ENCODE peak calls at places on chromosomes 3 and 15, in eight cellular contexts. G is HCT116, U is GM23248, F is Panc1, R is keratinocyte, I is upper lobe of right lung, X is ovary, B is H1. H is an unnamed sample. For H3K4me1, the result is how much of the 10 kb centered on the place peaks cover.

GRCh38 chr3:11288786-11289637 is 16.8 kb downstream of the ATG7 start:
- DNase-seq in G (peak), U (peak), F (peak), R (peak), I (no peak), X (no peak), B (no peak), H (no peak)

GRCh38 chr3:170714151-170714550 is 128.3 kb upstream of the SLC7A14 start:
- DNase-seq in G (no peak), U (peak), F (no peak), R (no peak), I (no peak), X (no peak), B (no peak), H (no peak)

GRCh38 chr3:44966795-44967278 is 9.1 kb downstream of the ZDHHC3 start:
- DNase-seq in G (peak), U (no peak), F (no peak), R (peak), I (no peak), X (no peak), B (no peak), H (no peak)

GRCh38 chr3:167783781-167784180 is 48.3 kb downstream of the SERPINI1 start:
- DNase-seq in G (no peak), U (no peak), F (no peak), R (no peak), I (no peak), X (no peak), B (no peak), H (no peak)

GRCh38 chr3:30073622-30074021 is 532.8 kb upstream of the TGFBR2 start:
- DNase-seq in G (peak), U (peak), F (no peak), R (no peak), I (no peak), X (no peak), B (no peak), H (no peak)

GRCh38 chr3:44292947-44293346 is 45.6 kb upstream of the TCAIM start:
- DNase-seq in G (no peak), U (no peak), F (no peak), R (no peak), I (no peak), X (no peak), B (no peak), H (no peak)

GRCh38 chr3:188947401-188947982 is 224.3 kb upstream of the TPRG1 start:
- DNase-seq in G (peak), U (peak), F (peak), R (peak), I (peak), X (peak), B (peak), H (peak)

GRCh38 chr15:101491739-101492640 is 2.5 kb upstream of the PCSK6 start:
- DNase-seq in G (no peak), U (no peak), F (no peak), R (no peak), I (no peak), X (no peak), B (peak), H (no peak)

GRCh38 chr15:100712226-100712625 is 109.8 kb downstream of the ASB7 start:
- DNase-seq in G (no peak), U (peak), F (no peak), R (no peak), I (no peak), X (peak), B (no peak), H (no peak)

GRCh38 chr3:139468407-139468806 is 7.9 kb downstream of the RBP2 start:
- DNase-seq in G (no peak), U (no peak), F (no peak), R (no peak), I (no peak), X (no peak), B (no peak), H (no peak)

GRCh38 chr3:155805204-155805801 is 775 bp downstream of the C3orf33 start:
- DNase-seq in G (peak), U (peak), F (no peak), R (no peak), I (peak), X (peak), B (no peak), H (no peak)

GRCh38 chr3:123027292-123028232 is at the start of gene SEMA5B:
- DNase-seq in G (no peak), U (peak), F (no peak), R (no peak), I (peak), X (peak), B (peak), H (no peak)

GRCh38 chr15:80727196-80727595 is 32.1 kb downstream of the ABHD17C start:
- DNase-seq in G (no peak), U (no peak), F (no peak), R (no peak), I (no peak), X (no peak), B (no peak), H (no peak)

GRCh38 chr3:128984596-128984995 is 9.3 kb downstream of the CFAP92 start:
- DNase-seq in G (no peak), U (peak), F (no peak), R (peak), I (no peak), X (no peak), B (no peak), H (no peak)

GRCh38 chr15:56736308-56736707 is 3.0 kb upstream of the ZNF280D start:
- DNase-seq in G (no peak), U (peak), F (no peak), R (no peak), I (no peak), X (no peak), B (no peak), H (no peak)

GRCh38 chr3:190130700-190131099 is 10.0 kb upstream of the P3H2 start:
- DNase-seq in G (no peak), U (peak), F (no peak), R (no peak), I (no peak), X (no peak), B (no peak), H (no peak)

GRCh38 chr15:88744548-88745020 is 58.7 kb upstream of the ACAN start:
- DNase-seq in G (no peak), U (no peak), F (no peak), R (no peak), I (no peak), X (no peak), B (no peak), H (peak)

GRCh38 chr3:142027713-142028112 is 121.6 kb downstream of the TFDP2 start:
- DNase-seq in G (no peak), U (peak), F (no peak), R (no peak), I (no peak), X (no peak), B (no peak), H (no peak)

GRCh38 chr15:80498652-80499051 is 94.5 kb downstream of the ARNT2 start:
- DNase-seq in G (no peak), U (no peak), F (no peak), R (no peak), I (no peak), X (no peak), B (peak), H (no peak)

GRCh38 chr3:72258366-72258765 is 473.4 kb upstream of the PROK2 start:
- DNase-seq in G (no peak), U (no peak), F (no peak), R (no peak), I (no peak), X (no peak), B (no peak), H (no peak)

GRCh38 chr15:40105517-40106202 is 3.0 kb downstream of the BMF start:
- DNase-seq in G (no peak), U (no peak), F (no peak), R (no peak), I (no peak), X (no peak), B (no peak), H (no peak)

GRCh38 chr3:109195812-109196211 is 59.3 kb downstream of the C3orf85 start:
- DNase-seq in G (peak), U (no peak), F (no peak), R (no peak), I (no peak), X (no peak), B (no peak), H (no peak)

GRCh38 chr3:167967257-167968010 is 128.3 kb downstream of the GOLIM4 start:
- DNase-seq in G (no peak), U (no peak), F (no peak), R (no peak), I (no peak), X (no peak), B (no peak), H (no peak)

GRCh38 chr3:39668420-39668819 is 141.0 kb upstream of the MYRIP start:
- DNase-seq in G (peak), U (peak), F (no peak), R (peak), I (no peak), X (no peak), B (no peak), H (peak)

GRCh38 chr3:86991840-86992430 is 986 bp upstream of the VGLL3 start:
- DNase-seq in G (no peak), U (peak), F (no peak), R (no peak), I (no peak), X (no peak), B (no peak), H (no peak)

GRCh38 chr15:48565560-48566482 is 79.7 kb downstream of the FBN1 start:
- DNase-seq in G (no peak), U (peak), F (peak), R (no peak), I (no peak), X (no peak), B (no peak), H (no peak)

GRCh38 chr3:172135766-172136729 is 96.7 kb downstream of the FNDC3B start:
- DNase-seq in G (no peak), U (peak), F (no peak), R (no peak), I (no peak), X (no peak), B (no peak), H (no peak)

GRCh38 chr3:119514637-119515036 is 16.3 kb downstream of the TIMMDC1 start:
- DNase-seq in G (no peak), U (no peak), F (no peak), R (no peak), I (no peak), X (no peak), B (no peak), H (no peak)

GRCh38 chr3:10964537-10965167 is 27.9 kb upstream of the SLC6A1 start:
- DNase-seq in G (no peak), U (peak), F (no peak), R (no peak), I (no peak), X (no peak), B (peak), H (no peak)

GRCh38 chr3:14921034-14921616 is 26.3 kb upstream of the NR2C2 start:
- DNase-seq in G (peak), U (peak), F (peak), R (peak), I (peak), X (peak), B (peak), H (peak)

GRCh38 chr3:76264496-76264895 is 479.1 kb upstream of the ZNF717 start:
- DNase-seq in G (no peak), U (no peak), F (no peak), R (no peak), I (no peak), X (no peak), B (no peak), H (no peak)

GRCh38 chr15:45555914-45556608 is 31.1 kb upstream of the BLOC1S6 start:
- DNase-seq in G (no peak), U (no peak), F (no peak), R (no peak), I (no peak), X (no peak), B (no peak), H (no peak)

GRCh38 chr3:60384352-60384751 is 866.9 kb downstream of the FHIT start:
- DNase-seq in G (no peak), U (no peak), F (no peak), R (no peak), I (no peak), X (no peak), B (no peak), H (no peak)

GRCh38 chr15:42404461-42405235 is 45.3 kb downstream of the CAPN3 start:
- DNase-seq in G (no peak), U (no peak), F (no peak), R (no peak), I (no peak), X (no peak), B (no peak), H (no peak)
- H3K27ac ChIP-seq in G (no peak), U (no peak), F (no peak), R (no peak), I (no peak), X (no peak), B (no peak), H (no peak)

DNA sequence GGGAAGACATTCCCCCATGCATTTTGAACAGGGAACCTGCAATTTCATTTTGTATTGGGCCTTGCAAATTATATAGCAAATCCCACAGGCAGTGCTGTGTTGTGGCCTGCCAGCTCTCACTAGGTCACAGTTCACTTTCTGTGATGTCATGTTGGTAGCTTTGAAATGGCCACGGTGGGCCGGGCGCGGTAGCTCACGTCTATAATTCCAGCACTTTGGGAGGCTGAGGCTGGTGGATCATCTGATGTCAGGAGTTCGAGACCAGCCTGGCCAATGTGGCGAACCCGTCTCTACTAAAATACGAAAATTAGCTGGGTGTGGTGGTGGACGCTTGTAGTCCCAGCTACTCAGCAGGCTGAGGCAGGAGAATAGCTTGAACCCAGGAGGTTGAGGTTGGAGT is 26.9 kb upstream of the C15orf39 start:
- DNase-seq in G (no peak), U (no peak), F (no peak), R (no peak), I (no peak), X (peak), B (no peak), H (no peak)
- H3K4me1 ChIP-seq in G (under half), U (under half), F (under half), R (under half), I (half or more), X (under half), B (under half), H (under half)

GRCh38 chr15:86273309-86273708 is 193.6 kb downstream of the AGBL1 start:
- DNase-seq in G (no peak), U (no peak), F (no peak), R (no peak), I (no peak), X (no peak), B (no peak), H (no peak)

GRCh38 chr15:86278586-86278985 is 198.9 kb downstream of the AGBL1 start:
- DNase-seq in G (no peak), U (no peak), F (no peak), R (no peak), I (no peak), X (no peak), B (no peak), H (no peak)

DNA sequence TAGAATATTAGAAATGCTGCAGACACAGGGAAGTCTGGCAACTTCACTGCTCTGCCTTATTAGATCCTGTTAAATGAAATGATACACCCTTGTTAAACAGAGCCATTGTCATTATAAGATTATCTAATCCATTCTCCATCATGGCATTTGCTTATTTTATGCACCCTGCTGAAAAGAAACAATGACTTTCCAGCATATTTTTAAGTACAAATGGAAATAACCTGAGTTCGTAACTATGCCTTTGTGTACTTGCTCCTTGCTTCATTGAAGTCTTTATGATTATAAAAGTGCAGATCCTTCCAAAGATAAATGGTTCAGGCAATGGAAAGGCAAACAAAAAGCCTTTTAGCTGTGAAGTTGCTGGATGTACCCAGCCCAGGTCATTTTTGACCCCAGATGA is 195.7 kb downstream of the AGBL1 start:
- DNase-seq in G (no peak), U (no peak), F (no peak), R (no peak), I (no peak), X (no peak), B (no peak), H (no peak)
- H3K4me3 ChIP-seq in G (no peak), U (no peak), F (no peak), R (no peak), I (no peak), X (no peak), B (no peak), H (no peak)

DNA sequence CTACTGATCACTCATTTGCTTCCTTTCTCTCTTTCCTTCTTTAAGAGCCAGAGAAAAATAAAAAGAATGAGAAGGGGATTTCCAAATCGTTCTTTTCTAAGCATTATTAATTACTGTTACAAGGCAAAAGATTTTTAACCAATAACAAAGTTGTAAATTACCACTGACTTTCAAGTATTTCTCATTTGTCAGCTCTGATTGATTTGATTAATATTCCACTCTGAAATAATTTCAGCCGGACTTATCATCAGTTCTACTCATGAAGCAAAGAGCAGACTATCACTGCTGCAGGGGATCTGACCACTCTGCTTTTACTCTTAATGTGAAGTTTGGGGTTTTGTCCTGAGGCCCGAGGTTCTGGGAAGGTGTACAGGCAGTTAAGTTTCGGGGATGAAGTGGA is 19.8 kb downstream of the NR2F2 start:
- DNase-seq in G (no peak), U (no peak), F (no peak), R (no peak), I (no peak), X (no peak), B (no peak), H (no peak)
- H3K27ac ChIP-seq in G (no peak), U (peak), F (peak), R (no peak), I (peak), X (peak), B (no peak), H (no peak)

H was measured in iPS DF 6.9.